ENCODE peak calls at places on chromosomes 3 and 15, in nine cellular contexts. C is activated naive CD4-positive, alpha-beta T cell treated with Interleukin-2 at 50 U/mL for 16 hours; X is NCI-H2029; W is NCI-H345; O is T-helper 2 cell; K is pancreas; T is T-helper 1 cell; S is lower lobe of right lung; B is stimulated activated CD4-positive, alpha-beta T cell treated with anti-CD3 and anti-CD28 coated beads, Interleukin-1b, Interleukin-23, amount 100 ng/mL, for 1 hour. R is an unnamed sample.

GRCh38 chr3:38362825-38363224 is 16.2 kb downstream of the XYLB start:
- DNase-seq in C (no peak), X (no peak), W (no peak), O (no peak), K (no peak), T (no peak), S (no peak), B (no peak), R (no peak)

GRCh38 chr15:70503798-70504304 is 259.5 kb downstream of the UACA start:
- DNase-seq in C (no peak), X (no peak), W (no peak), O (no peak), K (no peak), T (no peak), S (no peak), B (no peak), R (no peak)

GRCh38 chr3:12759693-12760565 is 870 bp upstream of the TMEM40 start:
- DNase-seq in C (no peak), X (no peak), W (no peak), O (no peak), K (no peak), T (no peak), S (no peak), B (no peak), R (no peak)

GRCh38 chr15:92821491-92822116 is 78.5 kb upstream of the CHD2 start:
- DNase-seq in C (no peak), X (peak; percentile 21), W (no peak), O (no peak), K (no peak), T (peak; percentile 68), S (no peak), B (no peak), R (no peak)

GRCh38 chr3:86563358-86563970 is 427.5 kb downstream of the VGLL3 start:
- DNase-seq in C (no peak), X (peak; percentile 42), W (peak; percentile 45), O (no peak), K (no peak), T (peak; percentile 2), S (no peak), B (no peak), R (no peak)

GRCh38 chr3:177973241-177973840 is 562.9 kb upstream of the KCNMB2 start:
- DNase-seq in C (no peak), X (no peak), W (no peak), O (no peak), K (no peak), T (no peak), S (no peak), B (no peak), R (no peak)

GRCh38 chr3:177197934-177198484 is 727 bp upstream of the TBL1XR1 start:
- DNase-seq in C (no peak), X (peak; percentile 58), W (no peak), O (no peak), K (no peak), T (no peak), S (no peak), B (no peak), R (no peak)

GRCh38 chr15:41714291-41714690 is 54.1 kb downstream of the MGA start:
- DNase-seq in C (no peak), X (no peak), W (no peak), O (no peak), K (no peak), T (no peak), S (no peak), B (no peak), R (no peak)

GRCh38 chr3:50390523-50391177 is 31.3 kb upstream of the TMEM115 start:
- DNase-seq in C (no peak), X (no peak), W (no peak), O (no peak), K (peak; percentile 96), T (no peak), S (peak; percentile 68), B (no peak), R (peak; percentile 26)

GRCh38 chr3:52402101-52402521 is 42.8 kb downstream of the SEMA3G start:
- DNase-seq in C (no peak), X (no peak), W (no peak), O (no peak), K (peak; percentile 74), T (no peak), S (peak; percentile 36), B (no peak), R (no peak)

GRCh38 chr3:89314454-89314853 is 207.0 kb downstream of the EPHA3 start:
- DNase-seq in C (no peak), X (no peak), W (no peak), O (no peak), K (no peak), T (no peak), S (no peak), B (no peak), R (no peak)

GRCh38 chr3:187986514-187986934 is 167.4 kb upstream of the LPP start:
- DNase-seq in C (peak; percentile 57), X (no peak), W (no peak), O (peak; percentile 32), K (no peak), T (peak; percentile 67), S (no peak), B (no peak), R (no peak)

GRCh38 chr15:29601811-29602210 is 220.5 kb downstream of the TJP1 start:
- DNase-seq in C (no peak), X (no peak), W (no peak), O (no peak), K (no peak), T (no peak), S (no peak), B (no peak), R (no peak)

GRCh38 chr3:110293660-110294059 is 778.0 kb upstream of the NECTIN3 start:
- DNase-seq in C (no peak), X (no peak), W (no peak), O (no peak), K (no peak), T (no peak), S (no peak), B (no peak), R (no peak)

GRCh38 chr3:126485131-126485530 is 9.4 kb upstream of the ZXDC start:
- DNase-seq in C (no peak), X (no peak), W (no peak), O (no peak), K (no peak), T (no peak), S (no peak), B (no peak), R (no peak)

GRCh38 chr15:68055224-68055705 is 1.1 kb downstream of the PIAS1 start:
- DNase-seq in C (peak; percentile 73), X (no peak), W (peak; percentile 22), O (peak; percentile 52), K (no peak), T (peak; percentile 68), S (no peak), B (no peak), R (no peak)

GRCh38 chr3:65685621-65686020 is 353.1 kb downstream of the MAGI1 start:
- DNase-seq in C (no peak), X (no peak), W (no peak), O (no peak), K (no peak), T (no peak), S (no peak), B (no peak), R (no peak)

GRCh38 chr15:68687136-68687735 is 108.4 kb downstream of the CORO2B start:
- DNase-seq in C (no peak), X (no peak), W (no peak), O (no peak), K (no peak), T (no peak), S (no peak), B (no peak), R (peak; percentile 5)

GRCh38 chr15:31433101-31433500 is 106.5 kb downstream of the KLF13 start:
- DNase-seq in C (no peak), X (no peak), W (no peak), O (no peak), K (no peak), T (no peak), S (no peak), B (no peak), R (no peak)

GRCh38 chr15:49876401-49877038 is 242.5 kb downstream of the ATP8B4 start:
- DNase-seq in C (no peak), X (no peak), W (no peak), O (no peak), K (no peak), T (no peak), S (no peak), B (no peak), R (peak; percentile 45)

GRCh38 chr3:122797291-122797690 is 2.4 kb downstream of the SLC49A4 start:
- DNase-seq in C (no peak), X (no peak), W (no peak), O (no peak), K (no peak), T (peak; percentile 43), S (no peak), B (no peak), R (no peak)

GRCh38 chr3:174931473-174931872 is 72.3 kb downstream of the NAALADL2 start:
- DNase-seq in C (no peak), X (no peak), W (no peak), O (no peak), K (no peak), T (no peak), S (no peak), B (no peak), R (no peak)

GRCh38 chr15:61951949-61952348 is 108.3 kb downstream of the VPS13C start:
- DNase-seq in C (no peak), X (no peak), W (no peak), O (no peak), K (no peak), T (no peak), S (no peak), B (no peak), R (no peak)

GRCh38 chr3:39196671-39197446 is 4.5 kb upstream of the XIRP1 start:
- DNase-seq in C (no peak), X (peak; percentile 86), W (peak; percentile 16), O (no peak), K (no peak), T (no peak), S (no peak), B (no peak), R (no peak)

GRCh38 chr3:180063783-180064182 is 27.0 kb upstream of the PEX5L start:
- DNase-seq in C (no peak), X (no peak), W (no peak), O (no peak), K (no peak), T (no peak), S (no peak), B (no peak), R (no peak)

GRCh38 chr3:14770591-14770990 is 48.2 kb upstream of the FGD5 start:
- DNase-seq in C (no peak), X (no peak), W (no peak), O (no peak), K (no peak), T (no peak), S (no peak), B (no peak), R (no peak)

GRCh38 chr15:31953573-31953972 is 76.7 kb upstream of the CHRNA7 start:
- DNase-seq in C (no peak), X (no peak), W (no peak), O (no peak), K (no peak), T (no peak), S (no peak), B (no peak), R (no peak)

GRCh38 chr15:68053997-68054657 is at the start of gene PIAS1:
- DNase-seq in C (peak; percentile 93), X (peak; percentile 79), W (peak; percentile 92), O (peak; percentile 90), K (peak; percentile 98), T (peak; percentile 95), S (peak; percentile 98), B (peak; percentile 88), R (peak; percentile 94)